ENCODE peak calls at places on chromosomes 11 and 22, in nine cellular contexts. C is upper lobe of right lung, A is AG10803, U is stomach, L is HFF-Myc, T is suprapubic skin, F is astrocyte of the spinal cord, E is pancreas, D is LNCaP clone FGC. H is an unnamed sample.

GRCh38 chr11:13208921-13209320 is 68.7 kb upstream of the BMAL1 start:
- DNase-seq in E (no peak), A (no peak), U (no peak), D (no peak), T (no peak), L (no peak), C (no peak), F (no peak), H (no peak)

GRCh38 chr22:33210129-33210784 is 152.1 kb upstream of the SYN3 start:
- DNase-seq in D (peak; percentile 8), U (no peak), E (peak; percentile 38), C (no peak), F (peak; percentile 4), L (peak; percentile 11), A (peak; percentile 40), T (no peak), H (no peak)

GRCh38 chr11:40170076-40170475 is 1289.4 kb downstream of the LRRC4C start:
- DNase-seq in T (no peak), U (no peak), D (no peak), C (no peak), A (no peak), E (no peak), F (peak; percentile 11), L (no peak), H (no peak)

GRCh38 chr11:3225159-3225758 is 6.6 kb upstream of the MRGPRG start:
- DNase-seq in U (no peak), F (no peak), L (no peak), A (no peak), D (no peak), T (no peak), C (no peak), E (peak; percentile 58), H (no peak)

GRCh38 chr11:75800136-75800675 is 14.8 kb upstream of the UVRAG start:
- DNase-seq in U (no peak), E (no peak), A (no peak), F (no peak), C (no peak), T (no peak), L (no peak), D (no peak), H (no peak)

GRCh38 chr11:27902981-27903624 is 202.8 kb upstream of the BDNF start:
- DNase-seq in E (no peak), C (no peak), T (no peak), L (no peak), D (no peak), F (peak; percentile 63), A (peak; percentile 78), U (no peak), H (no peak)

GRCh38 chr11:33690290-33691050 is 10.2 kb downstream of the C11orf91 start:
- DNase-seq in C (no peak), D (no peak), L (peak; percentile 78), A (peak; percentile 98), U (peak; percentile 51), F (peak; percentile 98), T (no peak), E (no peak), H (peak; percentile 90)

GRCh38 chr22:36478966-36479365 is 2.5 kb downstream of the TXN2 start:
- DNase-seq in A (no peak), L (no peak), C (no peak), U (no peak), F (no peak), D (no peak), E (no peak), T (no peak), H (no peak)

GRCh38 chr11:12542186-12542935 is 131.9 kb upstream of the TEAD1 start:
- DNase-seq in C (no peak), U (no peak), A (no peak), L (no peak), D (no peak), E (no peak), T (no peak), F (no peak), H (no peak)

GRCh38 chr11:68966894-68967780 is 13.6 kb downstream of the MRGPRD start:
- DNase-seq in D (no peak), F (no peak), E (no peak), U (no peak), C (peak; percentile 12), L (no peak), T (peak; percentile 34), A (no peak), H (no peak)

GRCh38 chr11:10975287-10975721 is 117.5 kb upstream of the ZBED5 start:
- DNase-seq in A (no peak), D (no peak), F (no peak), L (no peak), E (no peak), T (no peak), C (no peak), U (no peak), H (no peak)

GRCh38 chr11:128239224-128239790 is 348.1 kb downstream of the ETS1 start:
- DNase-seq in F (no peak), D (no peak), E (no peak), T (no peak), L (no peak), A (no peak), C (no peak), U (no peak), H (no peak)

GRCh38 chr22:17847360-17848078 is 73.2 kb upstream of the BID start:
- DNase-seq in F (no peak), A (no peak), L (no peak), T (no peak), U (no peak), C (no peak), E (no peak), D (no peak), H (no peak)

GRCh38 chr11:73833067-73833466 is 43.6 kb downstream of the COA4 start:
- DNase-seq in D (no peak), U (no peak), E (no peak), A (no peak), F (no peak), C (no peak), T (no peak), L (no peak), H (no peak)
- TF ChIP-seq CTCF in D (no peak), U (no peak), E (no peak), A (no peak), F (no peak), C (no peak), T (no peak), L (no peak), H (no peak)

GRCh38 chr11:58864335-58864734 is 19.8 kb upstream of the GLYATL2 start:
- DNase-seq in F (no peak), D (no peak), U (no peak), L (no peak), C (no peak), A (no peak), T (no peak), E (no peak), H (no peak)

GRCh38 chr11:58856806-58857205 is 12.3 kb upstream of the GLYATL2 start:
- DNase-seq in D (no peak), E (no peak), T (no peak), F (no peak), L (no peak), U (no peak), C (no peak), A (no peak), H (no peak)

GRCh38 chr11:58866788-58867187 is 22.3 kb upstream of the GLYATL2 start:
- DNase-seq in L (no peak), F (no peak), U (no peak), A (peak; percentile 35), T (no peak), C (no peak), E (no peak), D (no peak), H (no peak)

GRCh38 chr11:58863697-58864096 is 19.2 kb upstream of the GLYATL2 start:
- DNase-seq in U (no peak), C (no peak), F (no peak), D (no peak), T (no peak), A (no peak), L (no peak), E (no peak), H (no peak)

GRCh38 chr11:58861533-58861932 is 17.0 kb upstream of the GLYATL2 start:
- DNase-seq in D (no peak), C (no peak), U (no peak), F (no peak), L (no peak), T (no peak), E (no peak), A (no peak), H (no peak)
- TF ChIP-seq CTCF in D (no peak), C (no peak), U (no peak), F (no peak), L (no peak), T (no peak), E (no peak), A (no peak), H (no peak)

GRCh38 chr11:60633645-60634044 is 65.8 kb upstream of the MS4A8 start:
- DNase-seq in T (no peak), F (no peak), L (no peak), A (no peak), C (no peak), E (no peak), D (no peak), U (no peak), H (no peak)

GRCh38 chr11:60629399-60629798 is 70.0 kb upstream of the MS4A8 start:
- DNase-seq in C (no peak), U (no peak), T (no peak), A (no peak), E (no peak), D (no peak), L (no peak), F (no peak), H (no peak)

GRCh38 chr11:60631939-60632338 is 67.5 kb upstream of the MS4A8 start:
- DNase-seq in T (no peak), U (no peak), A (no peak), D (no peak), C (no peak), L (no peak), E (no peak), F (no peak), H (no peak)

DNA sequence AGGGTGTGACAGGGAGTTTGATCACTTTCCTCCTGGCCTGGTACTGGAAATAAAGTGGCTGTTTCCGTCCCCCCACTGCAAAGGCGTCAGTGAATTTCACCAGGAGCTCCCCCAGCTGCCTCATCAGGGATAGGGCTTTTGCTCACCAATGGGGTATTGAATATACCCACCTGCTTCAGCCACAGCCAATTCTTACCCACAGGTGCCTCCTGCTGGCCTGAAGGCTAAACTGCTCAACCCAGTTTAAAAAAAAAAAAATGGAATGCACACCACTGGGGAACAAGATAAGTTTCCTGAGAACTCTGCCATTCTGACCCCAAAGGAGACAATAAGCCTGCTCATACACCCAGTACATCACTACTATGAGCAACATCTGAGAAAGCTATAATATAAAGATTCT is 65.3 kb upstream of the MS4A8 start:
- DNase-seq in C (no peak), E (no peak), A (no peak), D (no peak), L (no peak), T (no peak), F (no peak), U (no peak), H (no peak)
- TF ChIP-seq CTCF in C (peak; percentile 11), E (no peak), A (no peak), D (peak; percentile 54), L (no peak), T (no peak), F (peak; percentile 4), U (no peak), H (no peak)

DNA sequence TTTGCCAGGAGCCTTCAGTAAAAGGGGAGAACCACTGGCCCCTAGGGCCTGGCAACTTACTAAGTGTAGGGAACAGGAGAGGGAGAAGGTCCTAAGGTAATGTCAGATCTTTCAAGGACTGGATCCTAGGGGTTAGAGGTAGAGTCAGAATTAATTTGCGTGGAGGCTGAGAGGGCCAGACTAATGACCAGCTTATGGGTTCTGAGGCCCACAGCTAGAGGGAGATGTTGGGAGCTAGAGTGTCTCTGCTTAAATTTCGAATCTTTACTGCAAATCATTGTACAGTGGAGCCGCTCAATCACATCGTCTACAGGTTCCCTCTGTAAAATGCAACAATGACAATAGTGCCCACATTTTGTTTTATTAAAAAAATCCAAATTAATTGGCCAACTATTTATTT is 31.4 kb downstream of the CLMP start:
- DNase-seq in C (no peak), E (no peak), T (no peak), A (no peak), U (no peak), F (no peak), D (no peak), L (no peak), H (no peak)
- TF ChIP-seq CTCF in C (no peak), E (no peak), T (no peak), A (peak; percentile 12), U (no peak), F (peak; percentile 22), D (no peak), L (peak; percentile 32), H (no peak)

H was measured in RWPE2.